ENCODE peak calls at places on chromosomes 1 and 21, in six cellular contexts. N is HL-60, G is adrenal gland, P is HFF-Myc, O is endodermal cell, J is lower lobe of right lung. E is an unnamed sample.
A peak's percentile ranks its signal among the peaks of the same experiment; 100 is the strongest.

GRCh38 chr1:200258447-200259375 is 151.1 kb downstream of the ZNF281 start:
- DNase-seq in G (no peak), O (no peak), J (no peak), N (peak; percentile 38), P (no peak), E (no peak)

GRCh38 chr1:73781257-73781656 is 416.7 kb downstream of the LRRIQ3 start:
- DNase-seq in P (no peak), G (no peak), N (no peak), J (no peak), O (no peak), E (no peak)

GRCh38 chr1:9321480-9321849 is 28.8 kb downstream of the SPSB1 start:
- DNase-seq in P (no peak), N (no peak), G (peak; percentile 68), O (no peak), J (no peak), E (no peak)

GRCh38 chr1:235073331-235073967 is 55.2 kb downstream of the TOMM20 start:
- DNase-seq in N (peak; percentile 78), G (no peak), P (no peak), J (peak; percentile 94), O (no peak), E (no peak)

GRCh38 chr1:158021721-158022120 is 28.3 kb downstream of the KIRREL1 start:
- DNase-seq in J (no peak), G (no peak), O (no peak), P (no peak), N (no peak), E (no peak)

GRCh38 chr1:2432519-2432918 is 20.2 kb upstream of the PEX10 start:
- DNase-seq in G (no peak), J (no peak), N (no peak), O (no peak), P (no peak), E (no peak)

GRCh38 chr1:17089496-17089895 is 29.8 kb downstream of the PADI2 start:
- DNase-seq in G (no peak), P (no peak), N (no peak), O (no peak), J (no peak), E (no peak)

GRCh38 chr1:224300346-224300745 is 29.6 kb downstream of the NVL start:
- DNase-seq in O (peak; percentile 6), N (no peak), P (peak; percentile 58), J (no peak), G (no peak), E (peak; percentile 29)

GRCh38 chr21:18265955-18266354 is 21.3 kb downstream of the CHODL start:
- DNase-seq in J (no peak), O (no peak), N (no peak), G (no peak), P (no peak), E (no peak)
- TF ChIP-seq CTCF in J (no peak), O (no peak), N (no peak), G (no peak), P (no peak), E (no peak)

GRCh38 chr1:37476087-37476452 is 1.7 kb downstream of the ZC3H12A start:
- DNase-seq in J (no peak), P (no peak), G (no peak), O (no peak), N (no peak), E (no peak)
- H3K4me3 ChIP-seq in J (peak overlapping the region; percentile 83), P (peak overlapping the region; percentile 80), G (no peak overlapping the region), O (peak overlapping the region; percentile 87), N (peak overlapping the region; percentile 69), E (peak overlapping the region; percentile 71)

DNA sequence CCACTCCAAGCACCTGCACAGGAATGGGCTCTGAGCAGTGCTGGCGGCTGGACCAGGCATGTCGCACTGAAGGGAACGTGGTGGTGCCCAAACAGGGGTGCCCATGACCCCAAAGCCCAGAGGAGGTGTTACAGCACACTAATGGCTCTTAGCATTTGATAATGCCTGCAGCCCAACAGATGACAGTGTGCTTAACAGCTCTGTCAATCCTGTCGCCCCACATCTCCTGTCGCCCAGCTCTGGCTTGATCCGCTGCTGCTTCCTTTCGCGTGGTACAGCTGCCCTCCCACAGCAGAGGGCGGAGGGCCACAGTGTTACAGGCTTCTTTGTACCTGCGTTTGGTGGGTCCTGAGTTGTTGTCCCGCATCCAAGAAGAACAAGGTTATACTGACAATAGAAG is 32.2 kb upstream of the CR1L start:
- DNase-seq in O (peak; percentile 73), N (no peak), J (no peak), G (no peak), P (no peak), E (no peak)
- TF ChIP-seq CTCF in O (no peak), N (no peak), J (no peak), G (no peak), P (no peak), E (no peak)

GRCh38 chr1:50971748-50972305 is 1.8 kb downstream of the CDKN2C start:
- DNase-seq in P (no peak), O (no peak), N (no peak), J (no peak), G (no peak), E (no peak)
- H3K4me3 ChIP-seq in P (peak overlapping the region; percentile 67), O (no peak overlapping the region), N (peak overlapping the region; percentile 66), J (peak overlapping the region; percentile 81), G (no peak overlapping the region), E (peak overlapping the region; percentile 85)

GRCh38 chr1:46099215-46099614 is 33.2 kb downstream of the PIK3R3 start:
- DNase-seq in G (no peak), J (no peak), P (no peak), O (no peak), N (no peak), E (no peak)
- TF ChIP-seq CTCF in G (no peak), J (no peak), P (no peak), O (no peak), N (no peak), E (no peak)